ENCODE peak calls at places on chromosomes 12 and 14, in six cellular contexts. One of them, this sample, is unnamed.

GRCh38 chr14:53550776-53551175 is 397.7 kb upstream of the DDHD1 start:
- DNase-seq in aorta: no peak
- DNase-seq in activated naive CD4-positive, alpha-beta T cell treated with anti-CD3 and anti-CD28 coated beads for 36 hours: no peak
- DNase-seq in GM03348: no peak
- DNase-seq in A673: no peak
- DNase-seq in AG08396: no peak
- DNase-seq in this sample: no peak

GRCh38 chr14:71610149-71610548 is 322.1 kb upstream of the RGS6 start:
- DNase-seq in aorta: no peak
- DNase-seq in GM03348: no peak
- DNase-seq in activated naive CD4-positive, alpha-beta T cell treated with anti-CD3 and anti-CD28 coated beads for 36 hours: no peak
- DNase-seq in AG08396: no peak
- DNase-seq in A673: peak
- DNase-seq in this sample: no peak

GRCh38 chr12:57182918-57183575 is 33.5 kb upstream of the NXPH4 start:
- DNase-seq in GM03348: peak
- DNase-seq in AG08396: peak
- DNase-seq in A673: peak
- DNase-seq in activated naive CD4-positive, alpha-beta T cell treated with anti-CD3 and anti-CD28 coated beads for 36 hours: peak
- DNase-seq in aorta: peak
- DNase-seq in this sample: peak

GRCh38 chr14:68684466-68685418 is 108.1 kb downstream of the ZFP36L1 start:
- DNase-seq in AG08396: no peak
- DNase-seq in A673: peak
- DNase-seq in activated naive CD4-positive, alpha-beta T cell treated with anti-CD3 and anti-CD28 coated beads for 36 hours: no peak
- DNase-seq in aorta: no peak
- DNase-seq in GM03348: no peak
- DNase-seq in this sample: no peak

GRCh38 chr12:78385541-78385940 is 479.0 kb upstream of the SYT1 start:
- DNase-seq in activated naive CD4-positive, alpha-beta T cell treated with anti-CD3 and anti-CD28 coated beads for 36 hours: no peak
- DNase-seq in aorta: no peak
- DNase-seq in GM03348: no peak
- DNase-seq in AG08396: no peak
- DNase-seq in A673: no peak
- DNase-seq in this sample: no peak

GRCh38 chr12:8513203-8513602 is at the start of gene CLEC4D:
- DNase-seq in activated naive CD4-positive, alpha-beta T cell treated with anti-CD3 and anti-CD28 coated beads for 36 hours: no peak
- DNase-seq in AG08396: no peak
- DNase-seq in aorta: no peak
- DNase-seq in A673: no peak
- DNase-seq in GM03348: no peak
- DNase-seq in this sample: no peak

GRCh38 chr12:66065623-66066022 is 64.9 kb downstream of the LLPH start:
- DNase-seq in A673: peak
- DNase-seq in GM03348: no peak
- DNase-seq in aorta: no peak
- DNase-seq in AG08396: no peak
- DNase-seq in activated naive CD4-positive, alpha-beta T cell treated with anti-CD3 and anti-CD28 coated beads for 36 hours: no peak
- DNase-seq in this sample: no peak

GRCh38 chr12:65879878-65880277 is 55.6 kb downstream of the HMGA2 start:
- DNase-seq in aorta: no peak
- DNase-seq in GM03348: peak
- DNase-seq in activated naive CD4-positive, alpha-beta T cell treated with anti-CD3 and anti-CD28 coated beads for 36 hours: no peak
- DNase-seq in AG08396: peak
- DNase-seq in A673: no peak
- DNase-seq in this sample: no peak

GRCh38 chr14:33570717-33571058 is 380.2 kb downstream of the EGLN3 start:
- DNase-seq in A673: no peak
- DNase-seq in GM03348: no peak
- DNase-seq in aorta: no peak
- DNase-seq in activated naive CD4-positive, alpha-beta T cell treated with anti-CD3 and anti-CD28 coated beads for 36 hours: no peak
- DNase-seq in AG08396: no peak
- DNase-seq in this sample: no peak

GRCh38 chr14:74325446-74325845 is 22.7 kb upstream of the ABCD4 start:
- DNase-seq in GM03348: no peak
- DNase-seq in aorta: no peak
- DNase-seq in A673: no peak
- DNase-seq in activated naive CD4-positive, alpha-beta T cell treated with anti-CD3 and anti-CD28 coated beads for 36 hours: no peak
- DNase-seq in AG08396: no peak
- DNase-seq in this sample: no peak

GRCh38 chr12:109779382-109779781 is 53.8 kb downstream of the TRPV4 start:
- DNase-seq in aorta: no peak
- DNase-seq in GM03348: no peak
- DNase-seq in activated naive CD4-positive, alpha-beta T cell treated with anti-CD3 and anti-CD28 coated beads for 36 hours: no peak
- DNase-seq in AG08396: no peak
- DNase-seq in A673: peak
- DNase-seq in this sample: no peak

GRCh38 chr12:8697120-8697475 is 693 bp upstream of the RIMKLB start:
- DNase-seq in AG08396: peak
- DNase-seq in GM03348: no peak
- DNase-seq in aorta: no peak
- DNase-seq in A673: peak
- DNase-seq in activated naive CD4-positive, alpha-beta T cell treated with anti-CD3 and anti-CD28 coated beads for 36 hours: no peak
- DNase-seq in this sample: no peak

GRCh38 chr14:99589651-99590530 is 14.1 kb downstream of the CCDC85C start:
- DNase-seq in AG08396: no peak
- DNase-seq in activated naive CD4-positive, alpha-beta T cell treated with anti-CD3 and anti-CD28 coated beads for 36 hours: no peak
- DNase-seq in GM03348: no peak
- DNase-seq in A673: no peak
- DNase-seq in aorta: no peak
- DNase-seq in this sample: no peak

GRCh38 chr12:93753838-93754429 is 76.8 kb downstream of the CRADD start:
- DNase-seq in A673: no peak
- DNase-seq in aorta: no peak
- DNase-seq in activated naive CD4-positive, alpha-beta T cell treated with anti-CD3 and anti-CD28 coated beads for 36 hours: no peak
- DNase-seq in GM03348: no peak
- DNase-seq in AG08396: no peak
- DNase-seq in this sample: no peak

GRCh38 chr14:56100556-56100955 is 17.7 kb upstream of the PELI2 start:
- DNase-seq in aorta: no peak
- DNase-seq in activated naive CD4-positive, alpha-beta T cell treated with anti-CD3 and anti-CD28 coated beads for 36 hours: no peak
- DNase-seq in A673: no peak
- DNase-seq in AG08396: no peak
- DNase-seq in GM03348: peak
- DNase-seq in this sample: no peak

GRCh38 chr12:78916845-78917480 is 52.4 kb downstream of the SYT1 start:
- DNase-seq in GM03348: no peak
- DNase-seq in aorta: no peak
- DNase-seq in AG08396: no peak
- DNase-seq in A673: peak
- DNase-seq in activated naive CD4-positive, alpha-beta T cell treated with anti-CD3 and anti-CD28 coated beads for 36 hours: no peak
- DNase-seq in this sample: no peak

GRCh38 chr12:40393031-40393430 is 168.2 kb downstream of the LRRK2 start:
- DNase-seq in aorta: no peak
- DNase-seq in activated naive CD4-positive, alpha-beta T cell treated with anti-CD3 and anti-CD28 coated beads for 36 hours: no peak
- DNase-seq in GM03348: no peak
- DNase-seq in AG08396: no peak
- DNase-seq in A673: no peak
- DNase-seq in this sample: no peak

GRCh38 chr12:40156031-40156764 is 50.3 kb upstream of the SLC2A13 start:
- DNase-seq in A673: no peak
- DNase-seq in aorta: no peak
- DNase-seq in AG08396: no peak
- DNase-seq in activated naive CD4-positive, alpha-beta T cell treated with anti-CD3 and anti-CD28 coated beads for 36 hours: no peak
- DNase-seq in GM03348: no peak
- DNase-seq in this sample: no peak

GRCh38 chr14:44712095-44712822 is 205.2 kb upstream of the FSCB start:
- DNase-seq in aorta: no peak
- DNase-seq in activated naive CD4-positive, alpha-beta T cell treated with anti-CD3 and anti-CD28 coated beads for 36 hours: no peak
- DNase-seq in GM03348: no peak
- DNase-seq in AG08396: no peak
- DNase-seq in A673: no peak
- DNase-seq in this sample: no peak

GRCh38 chr12:17076335-17076734 is 470.4 kb upstream of the LMO3 start:
- DNase-seq in activated naive CD4-positive, alpha-beta T cell treated with anti-CD3 and anti-CD28 coated beads for 36 hours: no peak
- DNase-seq in A673: no peak
- DNase-seq in AG08396: no peak
- DNase-seq in aorta: no peak
- DNase-seq in GM03348: no peak
- DNase-seq in this sample: peak

GRCh38 chr14:89013098-89013504 is 188.7 kb downstream of the TTC8 start:
- DNase-seq in aorta: no peak
- DNase-seq in AG08396: peak
- DNase-seq in GM03348: no peak
- DNase-seq in A673: peak
- DNase-seq in activated naive CD4-positive, alpha-beta T cell treated with anti-CD3 and anti-CD28 coated beads for 36 hours: peak
- DNase-seq in this sample: no peak

GRCh38 chr12:93882763-93883162 is 205.6 kb downstream of the CRADD start:
- DNase-seq in activated naive CD4-positive, alpha-beta T cell treated with anti-CD3 and anti-CD28 coated beads for 36 hours: no peak
- DNase-seq in aorta: no peak
- DNase-seq in AG08396: no peak
- DNase-seq in GM03348: no peak
- DNase-seq in A673: peak
- DNase-seq in this sample: no peak

GRCh38 chr14:21056520-21057163 is 980 bp upstream of the RNASE8 start:
- DNase-seq in GM03348: peak
- DNase-seq in A673: no peak
- DNase-seq in aorta: no peak
- DNase-seq in activated naive CD4-positive, alpha-beta T cell treated with anti-CD3 and anti-CD28 coated beads for 36 hours: no peak
- DNase-seq in AG08396: no peak
- DNase-seq in this sample: no peak

This sample was measured in NCI-H1417 treated with DMSO at 0.1 percent for 48 hours.